ENCODE peak calls at places on chromosomes 3 and 15, in four cellular contexts. One of them, this sample, is unnamed.

GRCh38 chr3:23183731-23184130 is 19.4 kb upstream of the UBE2E2 start:
- DNase-seq in K562: peak; percentile 15
- DNase-seq in HepG2: peak; percentile 43
- DNase-seq in GM12878: no peak
- DNase-seq in this sample: peak; percentile 56

GRCh38 chr3:15347104-15347736 is 14.8 kb upstream of the SH3BP5 start:
- DNase-seq in K562: no peak
- DNase-seq in HepG2: no peak
- DNase-seq in GM12878: no peak
- DNase-seq in this sample: no peak

GRCh38 chr3:178454714-178455113 is 81.5 kb upstream of the KCNMB2 start:
- DNase-seq in HepG2: no peak
- DNase-seq in GM12878: no peak
- DNase-seq in K562: no peak
- DNase-seq in this sample: no peak

GRCh38 chr15:90478981-90479481 is 50.7 kb upstream of the CRTC3 start:
- DNase-seq in K562: no peak
- DNase-seq in HepG2: no peak
- DNase-seq in GM12878: no peak
- DNase-seq in this sample: no peak

GRCh38 chr3:141360888-141361598 is 7.3 kb upstream of the ZBTB38 start:
- DNase-seq in HepG2: peak; percentile 98
- DNase-seq in K562: peak; percentile 50
- DNase-seq in GM12878: no peak
- DNase-seq in this sample: peak; percentile 69

GRCh38 chr3:161854232-161854771 is 357.7 kb downstream of the OTOL1 start:
- DNase-seq in K562: no peak
- DNase-seq in GM12878: no peak
- DNase-seq in HepG2: peak; percentile 59
- DNase-seq in this sample: peak; percentile 20

GRCh38 chr15:50126072-50126471 is 7.0 kb upstream of the ATP8B4 start:
- DNase-seq in GM12878: no peak
- DNase-seq in K562: no peak
- DNase-seq in HepG2: no peak
- DNase-seq in this sample: no peak

GRCh38 chr3:143081844-143082778 is 37.5 kb upstream of the CHST2 start:
- DNase-seq in HepG2: no peak
- DNase-seq in K562: no peak
- DNase-seq in GM12878: peak; percentile 94
- DNase-seq in this sample: no peak

GRCh38 chr3:42556089-42556632 is 25.6 kb downstream of the SEC22C start:
- DNase-seq in GM12878: no peak
- DNase-seq in K562: no peak
- DNase-seq in HepG2: no peak
- DNase-seq in this sample: no peak

GRCh38 chr15:97023131-97023844 is 692.8 kb downstream of the NR2F2 start:
- DNase-seq in K562: no peak
- DNase-seq in GM12878: no peak
- DNase-seq in HepG2: no peak
- DNase-seq in this sample: no peak

GRCh38 chr3:98817546-98817945 is 54.4 kb downstream of the ST3GAL6 start:
- DNase-seq in HepG2: peak; percentile 31
- DNase-seq in K562: peak; percentile 40
- DNase-seq in GM12878: no peak
- DNase-seq in this sample: peak; percentile 36

GRCh38 chr15:63372753-63373152 is 8.9 kb downstream of the CA12 start:
- DNase-seq in HepG2: no peak
- DNase-seq in K562: no peak
- DNase-seq in GM12878: no peak
- DNase-seq in this sample: no peak

GRCh38 chr3:66693461-66693912 is 192.7 kb upstream of the LRIG1 start:
- DNase-seq in HepG2: no peak
- DNase-seq in GM12878: no peak
- DNase-seq in K562: no peak
- DNase-seq in this sample: no peak

GRCh38 chr15:31345606-31346366 is 19.2 kb downstream of the KLF13 start:
- DNase-seq in K562: no peak
- DNase-seq in HepG2: no peak
- DNase-seq in GM12878: no peak
- DNase-seq in this sample: no peak

GRCh38 chr15:49301562-49301961 is 121.5 kb upstream of the FGF7 start:
- DNase-seq in K562: no peak
- DNase-seq in GM12878: no peak
- DNase-seq in HepG2: no peak
- DNase-seq in this sample: no peak

GRCh38 chr3:160185711-160186110 is 39.5 kb upstream of the C3orf80 start:
- DNase-seq in K562: no peak
- DNase-seq in GM12878: no peak
- DNase-seq in HepG2: no peak
- DNase-seq in this sample: no peak

GRCh38 chr3:7456376-7456775 is 595.5 kb downstream of the GRM7 start:
- DNase-seq in K562: no peak
- DNase-seq in HepG2: no peak
- DNase-seq in GM12878: no peak
- DNase-seq in this sample: no peak

GRCh38 chr15:90465140-90465929 is 64.4 kb upstream of the CRTC3 start:
- DNase-seq in GM12878: no peak
- DNase-seq in HepG2: no peak
- DNase-seq in K562: no peak
- DNase-seq in this sample: no peak

GRCh38 chr15:54808321-54808720 is 388.4 kb downstream of the RSL24D1 start:
- DNase-seq in K562: no peak
- DNase-seq in HepG2: no peak
- DNase-seq in GM12878: no peak
- DNase-seq in this sample: no peak

GRCh38 chr15:54803987-54804386 is 392.8 kb downstream of the RSL24D1 start:
- DNase-seq in GM12878: no peak
- DNase-seq in HepG2: no peak
- DNase-seq in K562: no peak
- DNase-seq in this sample: no peak

DNA sequence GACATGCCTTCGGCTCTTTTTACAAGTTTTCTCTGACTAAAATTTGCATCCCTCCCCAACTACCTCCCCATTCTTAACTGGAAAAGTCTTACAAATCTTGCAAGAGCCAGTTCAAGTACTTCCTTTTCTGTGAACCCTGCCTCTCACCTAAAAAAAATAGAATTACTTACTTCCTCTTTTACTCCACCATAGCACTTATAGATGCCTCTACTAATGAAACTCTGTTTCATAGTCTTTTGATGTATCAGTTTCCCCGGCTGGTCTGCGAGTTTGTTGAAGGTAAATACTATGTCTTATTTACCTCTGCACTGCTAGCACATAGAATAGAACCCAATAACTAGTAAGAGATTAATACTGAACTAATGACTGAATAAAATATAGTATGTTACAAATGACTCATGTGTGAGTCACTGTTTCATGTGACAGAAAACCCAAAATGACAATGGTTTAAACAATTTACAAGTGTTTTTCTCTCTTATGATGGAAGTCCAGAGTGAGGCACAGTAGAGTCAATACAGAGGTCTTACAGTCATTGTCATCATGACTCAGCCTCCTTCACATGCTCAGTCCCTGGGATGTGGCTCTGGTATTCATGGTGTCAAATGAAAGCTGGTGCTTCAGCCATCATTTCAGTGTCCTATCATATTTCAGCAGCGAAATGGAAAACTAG is 393.5 kb downstream of the RSL24D1 start:
- DNase-seq in HepG2: no peak
- DNase-seq in K562: no peak
- DNase-seq in GM12878: peak; percentile 19
- DNase-seq in this sample: no peak
- TF ChIP-seq BHLHE40 in HepG2: no peak
- TF ChIP-seq BHLHE40 in K562: no peak
- TF ChIP-seq BHLHE40 in GM12878: no peak
- TF ChIP-seq BHLHE40 in this sample: no peak

DNA sequence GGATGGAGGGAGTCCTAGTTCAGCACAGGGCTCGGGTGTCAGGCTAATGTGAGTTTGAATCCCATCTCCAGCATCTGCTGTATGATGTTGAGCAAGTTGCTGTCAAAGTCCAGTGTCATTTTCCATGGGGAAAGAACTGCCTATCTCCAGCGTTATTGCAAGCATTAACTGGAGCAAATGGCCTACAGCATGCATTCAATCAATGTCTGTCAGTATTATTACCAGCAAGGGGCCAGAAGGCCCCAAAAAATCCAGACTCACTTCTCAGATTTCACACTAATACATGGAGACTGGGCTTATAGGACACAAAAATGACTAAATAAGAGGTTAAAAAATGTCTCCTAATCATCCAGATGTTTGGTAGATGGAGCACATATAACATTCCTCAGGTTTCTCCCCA is 40.7 kb downstream of the SRGAP3 start:
- DNase-seq in HepG2: no peak
- DNase-seq in K562: no peak
- DNase-seq in GM12878: no peak
- DNase-seq in this sample: no peak
- TF ChIP-seq TARDBP in HepG2: no peak
- TF ChIP-seq TARDBP in K562: no peak
- TF ChIP-seq TARDBP in GM12878: no peak
- TF ChIP-seq TARDBP in this sample: no peak

DNA sequence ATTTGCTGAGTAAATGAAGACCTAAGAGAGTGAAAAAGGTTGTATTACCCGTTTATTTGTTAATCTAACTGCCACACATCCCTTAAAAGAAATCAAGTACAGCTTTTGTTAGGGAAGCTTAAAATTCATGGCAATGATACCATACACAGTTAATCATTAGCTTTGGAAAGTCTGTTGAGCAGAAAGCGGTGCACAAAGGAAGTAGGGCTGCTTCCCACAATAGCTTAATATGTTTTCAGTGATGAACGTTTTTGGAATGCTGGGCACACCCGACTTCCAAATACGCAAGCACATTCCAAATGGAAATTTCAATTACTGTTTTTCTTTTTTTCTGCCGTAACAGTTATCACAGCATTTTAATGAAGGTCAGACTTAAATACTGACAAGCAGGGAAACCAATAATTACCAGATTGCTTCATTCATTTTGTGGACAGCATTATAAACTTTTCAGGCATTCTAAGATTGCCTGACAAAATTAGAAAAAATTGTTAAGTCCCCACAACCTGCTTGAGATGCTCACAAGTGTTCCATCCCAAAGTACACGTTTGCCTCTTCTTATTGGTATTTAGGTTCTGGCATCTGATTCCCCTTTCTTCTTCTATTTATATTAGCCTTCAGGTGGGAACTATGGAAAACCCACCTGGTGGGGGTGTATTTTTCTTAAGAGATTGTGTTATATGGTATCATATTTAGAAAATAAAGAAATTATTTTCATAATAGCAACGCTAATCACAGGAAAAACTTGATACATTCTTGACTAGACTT is 1.1 kb upstream of the ECT2 start:
- DNase-seq in K562: no peak
- DNase-seq in HepG2: peak; percentile 88
- DNase-seq in GM12878: no peak
- DNase-seq in this sample: no peak
- TF ChIP-seq FOXM1 in K562: no peak
- TF ChIP-seq FOXM1 in HepG2: no peak
- TF ChIP-seq FOXM1 in GM12878: no peak
- TF ChIP-seq FOXM1 in this sample: no peak

GRCh38 chr3:33826206-33826605 is 27.8 kb downstream of the PDCD6IP start:
- DNase-seq in GM12878: no peak
- DNase-seq in K562: no peak
- DNase-seq in HepG2: no peak
- DNase-seq in this sample: no peak

GRCh38 chr3:33831053-33831452 is 32.6 kb downstream of the PDCD6IP start:
- DNase-seq in K562: no peak
- DNase-seq in HepG2: no peak
- DNase-seq in GM12878: no peak
- DNase-seq in this sample: no peak

GRCh38 chr3:33821989-33822388 is 23.6 kb downstream of the PDCD6IP start:
- DNase-seq in HepG2: no peak
- DNase-seq in K562: no peak
- DNase-seq in GM12878: no peak
- DNase-seq in this sample: no peak

GRCh38 chr3:33829720-33830119 is 31.3 kb downstream of the PDCD6IP start:
- DNase-seq in HepG2: no peak
- DNase-seq in K562: no peak
- DNase-seq in GM12878: no peak
- DNase-seq in this sample: no peak

DNA sequence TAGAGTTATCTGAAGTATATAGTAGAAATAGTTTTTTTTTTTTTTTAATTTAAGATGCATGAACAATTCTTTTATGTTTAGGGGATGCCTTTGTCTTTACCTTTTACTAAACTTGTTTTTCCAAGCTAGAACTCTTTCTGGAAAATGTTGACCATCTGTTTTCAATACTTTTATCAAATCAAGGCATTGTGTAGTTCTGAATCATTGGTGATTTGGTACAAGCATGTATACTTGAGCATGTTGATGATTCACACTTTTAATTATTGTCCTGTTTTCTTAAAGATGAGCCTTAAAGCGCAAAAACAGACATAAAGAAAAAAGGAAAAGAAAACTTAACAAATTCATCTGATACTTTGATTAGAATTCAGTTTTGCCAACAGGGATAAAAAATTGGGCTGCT is 28.3 kb downstream of the PDCD6IP start:
- DNase-seq in HepG2: no peak
- DNase-seq in K562: no peak
- DNase-seq in GM12878: no peak
- DNase-seq in this sample: no peak
- TF ChIP-seq BHLHE40 in HepG2: no peak
- TF ChIP-seq BHLHE40 in K562: no peak
- TF ChIP-seq BHLHE40 in GM12878: no peak
- TF ChIP-seq BHLHE40 in this sample: no peak

GRCh38 chr3:144229973-144230372 is 258.4 kb downstream of the DIPK2A start:
- DNase-seq in K562: no peak
- DNase-seq in HepG2: no peak
- DNase-seq in GM12878: no peak
- DNase-seq in this sample: no peak

DNA sequence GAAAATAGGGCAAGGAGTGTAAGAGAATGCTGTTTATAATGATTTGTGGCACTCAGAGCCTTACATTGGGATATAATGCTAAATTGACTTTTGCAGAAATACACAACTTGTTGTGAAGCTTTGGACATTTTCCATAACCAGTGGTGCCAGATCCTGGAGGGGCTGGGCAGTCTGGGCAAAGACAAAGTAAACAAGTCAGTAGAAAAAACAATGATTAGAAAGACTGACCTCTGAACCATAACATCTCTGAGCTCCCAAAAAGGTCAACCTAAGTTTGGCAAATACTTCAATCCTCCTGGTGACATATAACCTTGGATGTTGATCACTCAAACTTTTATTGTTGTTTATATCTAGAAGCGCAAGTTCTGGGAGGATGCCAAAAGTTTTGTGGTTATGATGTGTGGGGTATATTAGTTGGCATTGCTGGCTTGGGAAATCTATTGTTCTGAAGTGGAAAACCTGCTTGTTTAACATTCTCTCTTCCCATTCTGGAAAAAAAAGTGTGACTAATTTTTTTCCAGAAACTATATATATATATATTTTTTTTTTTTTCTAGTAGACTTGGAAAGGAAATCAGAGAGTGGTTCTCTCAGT is 257.7 kb downstream of the DIPK2A start:
- DNase-seq in HepG2: peak; percentile 6
- DNase-seq in GM12878: no peak
- DNase-seq in K562: no peak
- DNase-seq in this sample: no peak
- TF ChIP-seq TARDBP in HepG2: no peak
- TF ChIP-seq TARDBP in GM12878: no peak
- TF ChIP-seq TARDBP in K562: no peak
- TF ChIP-seq TARDBP in this sample: no peak

This sample was measured in HEK293T.